ENCODE peak calls at places on chromosomes 4 and X, in four cellular contexts. D is NB4, I is fibroblast of lung, X is glutamatergic neuron. F is an unnamed sample.

GRCh38 chr4:94519925-94520789 is 68.4 kb downstream of the PDLIM5 start:
- DNase-seq in D (no peak), I (no peak), X (no peak), F (no peak)

GRCh38 chr4:14218641-14219040 is 591.1 kb upstream of the BOD1L1 start:
- DNase-seq in D (no peak), I (no peak), X (no peak), F (no peak)

GRCh38 chr4:187598246-187598645 is 397.3 kb upstream of the ZFP42 start:
- DNase-seq in D (no peak), I (peak; percentile 9), X (no peak), F (no peak)

GRCh38 chr4:47050986-47051725 is 19.8 kb downstream of the GABRB1 start:
- DNase-seq in D (no peak), I (no peak), X (no peak), F (no peak)

GRCh38 chr4:183588169-183588675 is 70.8 kb downstream of the RWDD4 start:
- DNase-seq in D (no peak), I (peak; percentile 96), X (no peak), F (no peak)

GRCh38 chrX:110966839-110967238 is 129.2 kb upstream of the PAK3 start:
- DNase-seq in D (peak; percentile 64), I (no peak), X (no peak), F (no peak)

GRCh38 chrX:150084474-150085229 is 146.4 kb upstream of the EOLA2 start:
- DNase-seq in D (no peak), I (peak; percentile 49), X (no peak), F (peak; percentile 64)

GRCh38 chrX:115561605-115562491 is 874 bp downstream of the PLS3 start:
- DNase-seq in D (no peak), I (peak; percentile 55), X (peak; percentile 36), F (peak; percentile 89)

GRCh38 chr4:146255463-146255862 is 41.1 kb downstream of the REELD1 start:
- DNase-seq in D (no peak), I (peak; percentile 21), X (no peak), F (no peak)

GRCh38 chrX:129634541-129634940 is 20.2 kb downstream of the APLN start:
- DNase-seq in D (no peak), I (no peak), X (peak; percentile 25), F (no peak)

GRCh38 chrX:46180258-46180687 is 364.9 kb downstream of the ZNF674 start:
- DNase-seq in D (peak; percentile 93), I (peak; percentile 56), X (no peak), F (no peak)

GRCh38 chr4:3405176-3405575 is 36.6 kb upstream of the HGFAC start:
- DNase-seq in D (no peak), I (no peak), X (no peak), F (no peak)

GRCh38 chr4:98838977-98839618 is 89.8 kb downstream of the EIF4E start:
- DNase-seq in D (peak; percentile 44), I (peak; percentile 45), X (no peak), F (no peak)

GRCh38 chrX:80223922-80224579 is 196.2 kb upstream of the TENT5D start:
- DNase-seq in D (peak; percentile 14), I (no peak), X (no peak), F (no peak)

GRCh38 chr4:116573540-116573939 is 511.8 kb downstream of the TRAM1L1 start:
- DNase-seq in D (no peak), I (no peak), X (no peak), F (no peak)

GRCh38 chrX:40154229-40154852 is 56.6 kb upstream of the BCOR start:
- DNase-seq in D (peak; percentile 81), I (peak; percentile 53), X (peak; percentile 73), F (no peak)

GRCh38 chr4:40340034-40340433 is 4.9 kb downstream of the CHRNA9 start:
- DNase-seq in D (peak; percentile 22), I (no peak), X (no peak), F (no peak)

GRCh38 chr4:17557880-17558279 is 19.1 kb upstream of the LAP3 start:
- DNase-seq in D (no peak), I (peak; percentile 45), X (no peak), F (no peak)

GRCh38 chr4:40822781-40823180 is 73.0 kb downstream of the NSUN7 start:
- DNase-seq in D (no peak), I (no peak), X (no peak), F (peak; percentile 69)

GRCh38 chrX:10011991-10012390 is 44.8 kb downstream of the CLDN34 start:
- DNase-seq in D (peak; percentile 26), I (no peak), X (peak; percentile 22), F (no peak)

GRCh38 chr4:119165767-119166166 is 30.1 kb downstream of the MYOZ2 start:
- DNase-seq in D (no peak), I (no peak), X (no peak), F (no peak)

GRCh38 chr4:119172223-119172622 is 36.6 kb downstream of the MYOZ2 start:
- DNase-seq in D (no peak), I (no peak), X (no peak), F (no peak)

GRCh38 chr4:119170195-119170594 is 34.6 kb downstream of the MYOZ2 start:
- DNase-seq in D (no peak), I (no peak), X (no peak), F (no peak)
- TF ChIP-seq CTCF in D (no peak), I (no peak), X (no peak), F (no peak)

GRCh38 chr4:15778742-15779231 is 659 bp downstream of the CD38 start:
- DNase-seq in D (peak; percentile 96), I (no peak), X (no peak), F (no peak)

GRCh38 chr4:15779789-15780188 is 1.7 kb downstream of the CD38 start:
- DNase-seq in D (peak; percentile 55), I (no peak), X (no peak), F (no peak)

GRCh38 chr4:15778191-15778741 is at the start of gene CD38:
- DNase-seq in D (peak; percentile 88), I (no peak), X (peak; percentile 38), F (no peak)

GRCh38 chr4:15777697-15778096 is 431 bp upstream of the CD38 start:
- DNase-seq in D (peak; percentile 55), I (no peak), X (no peak), F (no peak)

GRCh38 chr4:15779336-15779735 is 1.2 kb downstream of the CD38 start:
- DNase-seq in D (peak; percentile 88), I (peak; percentile 67), X (peak; percentile 23), F (no peak)
- TF ChIP-seq CTCF in D (peak; percentile 13), I (peak; percentile 51), X (no peak), F (peak; percentile 58)

GRCh38 chr4:10891866-10892265 is 207.3 kb upstream of the CLNK start:
- DNase-seq in D (no peak), I (no peak), X (no peak), F (no peak)

GRCh38 chr4:10889819-10890218 is 205.3 kb upstream of the CLNK start:
- DNase-seq in D (no peak), I (no peak), X (no peak), F (no peak)

GRCh38 chr4:10897076-10897475 is 212.5 kb upstream of the CLNK start:
- DNase-seq in D (no peak), I (no peak), X (no peak), F (no peak)

GRCh38 chr4:10898072-10898471 is 213.5 kb upstream of the CLNK start:
- DNase-seq in D (no peak), I (no peak), X (no peak), F (no peak)

GRCh38 chr4:10893417-10893816 is 208.8 kb upstream of the CLNK start:
- DNase-seq in D (no peak), I (no peak), X (peak; percentile 13), F (no peak)
- TF ChIP-seq CTCF in D (peak; percentile 40), I (no peak), X (peak; percentile 37), F (peak; percentile 43)

GRCh38 chrX:67781132-67781531 is 237.3 kb downstream of the AR start:
- DNase-seq in D (no peak), I (no peak), X (no peak), F (no peak)
- TF ChIP-seq CTCF in D (no peak), I (peak; percentile 46), X (no peak), F (peak; percentile 40)

GRCh38 chrX:94662665-94663064 is 988.7 kb downstream of the FAM133A start:
- DNase-seq in D (peak; percentile 1), I (no peak), X (no peak), F (no peak)
- TF ChIP-seq CTCF in D (no peak), I (no peak), X (no peak), F (no peak)